ENCODE peak calls at places on chromosomes 16 and 17, in six cellular contexts. R, F, L, N, H and E are unnamed samples. For H3K27me3, the result is how much of the 10 kb centered on the place peaks cover.

GRCh38 chr17:55735784-55736405 is 13.2 kb upstream of the TMEM100 start:
- DNase-seq in L (no peak), H (no peak), N (no peak), R (no peak), F (peak), E (no peak)

GRCh38 chr17:57782642-57783337 is 37.7 kb upstream of the CCDC182 start:
- DNase-seq in F (no peak), R (no peak), L (no peak), N (no peak), H (no peak), E (no peak)

GRCh38 chr17:57375770-57376181 is 119.5 kb downstream of the MSI2 start:
- DNase-seq in F (no peak), H (no peak), R (no peak), L (no peak), N (no peak), E (no peak)

GRCh38 chr17:40540448-40540847 is 24.8 kb downstream of the CCR7 start:
- DNase-seq in F (no peak), N (no peak), R (peak), H (no peak), L (no peak), E (peak)

GRCh38 chr16:10485698-10486382 is 94.6 kb downstream of the EMP2 start:
- DNase-seq in F (no peak), R (no peak), N (no peak), H (no peak), L (no peak), E (no peak)

GRCh38 chr16:64121473-64121872 is 1000.4 kb downstream of the CDH11 start:
- DNase-seq in R (no peak), N (no peak), L (no peak), F (no peak), H (no peak), E (no peak)

GRCh38 chr16:7161886-7162285 is 170.8 kb upstream of the RBFOX1 start:
- DNase-seq in H (no peak), R (no peak), L (no peak), N (no peak), F (no peak), E (no peak)

GRCh38 chr16:74107795-74108610 is 188.6 kb upstream of the PSMD7 start:
- DNase-seq in N (no peak), H (peak), L (no peak), F (no peak), R (no peak), E (no peak)

GRCh38 chr16:52825882-52826281 is 226.8 kb downstream of the CHD9NB start:
- DNase-seq in F (no peak), L (no peak), R (no peak), N (no peak), H (no peak), E (no peak)

GRCh38 chr16:88387941-88388627 is 5.3 kb downstream of the ZNF469 start:
- DNase-seq in H (peak), F (no peak), R (peak), L (no peak), N (no peak), E (no peak)

GRCh38 chr17:17305282-17305801 is 2.2 kb downstream of the NT5M start:
- DNase-seq in R (peak), F (no peak), H (no peak), L (no peak), N (no peak), E (peak)

GRCh38 chr16:26198221-26198620 is 506.5 kb downstream of the HS3ST4 start:
- DNase-seq in L (no peak), F (no peak), H (no peak), R (no peak), N (no peak), E (no peak)

DNA sequence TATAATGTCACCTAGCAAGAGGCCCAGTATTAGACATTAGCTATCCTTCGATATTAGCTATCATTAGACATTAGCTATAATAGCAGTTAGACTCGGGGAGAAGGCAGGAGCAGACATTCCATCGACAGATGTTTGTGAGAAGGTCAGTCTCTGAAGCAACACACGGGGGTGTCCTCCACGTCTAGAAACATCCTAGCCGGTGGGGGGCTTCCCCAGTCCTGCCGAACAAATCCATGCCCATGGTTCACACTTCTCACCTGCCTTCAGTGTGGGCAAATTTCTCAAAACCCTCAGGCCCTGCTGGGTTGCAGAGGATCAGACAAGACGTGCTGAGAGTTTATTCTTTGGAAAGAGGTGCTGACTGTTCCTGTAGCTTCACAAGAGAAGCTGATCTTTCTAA is 151.1 kb downstream of the IRF8 start:
- DNase-seq in F (no peak), H (no peak), N (no peak), L (no peak), R (no peak), E (peak)
- H3K27me3 ChIP-seq in F (under half), H (under half), N (under half), L (under half), R (under half), E (under half)

GRCh38 chr17:31320231-31320630 is 1.2 kb downstream of the EVI2A start:
- DNase-seq in R (no peak), L (no peak), N (no peak), H (no peak), F (no peak), E (no peak)
- H3K4me3 ChIP-seq in R (no peak), L (no peak), N (peak), H (no peak), F (peak), E (peak)

GRCh38 chr16:84769416-84769815 is 50.4 kb upstream of the CRISPLD2 start:
- DNase-seq in H (no peak), R (no peak), F (no peak), N (no peak), L (no peak), E (no peak)

GRCh38 chr16:84765606-84766580 is 53.9 kb upstream of the CRISPLD2 start:
- DNase-seq in R (no peak), N (no peak), L (no peak), F (no peak), H (no peak), E (no peak)

GRCh38 chr16:84766978-84767773 is 52.6 kb upstream of the CRISPLD2 start:
- DNase-seq in F (no peak), N (no peak), L (no peak), H (no peak), R (no peak), E (no peak)

GRCh38 chr16:84768798-84769177 is 51.0 kb upstream of the CRISPLD2 start:
- DNase-seq in F (no peak), R (no peak), N (no peak), H (no peak), L (no peak), E (no peak)

DNA sequence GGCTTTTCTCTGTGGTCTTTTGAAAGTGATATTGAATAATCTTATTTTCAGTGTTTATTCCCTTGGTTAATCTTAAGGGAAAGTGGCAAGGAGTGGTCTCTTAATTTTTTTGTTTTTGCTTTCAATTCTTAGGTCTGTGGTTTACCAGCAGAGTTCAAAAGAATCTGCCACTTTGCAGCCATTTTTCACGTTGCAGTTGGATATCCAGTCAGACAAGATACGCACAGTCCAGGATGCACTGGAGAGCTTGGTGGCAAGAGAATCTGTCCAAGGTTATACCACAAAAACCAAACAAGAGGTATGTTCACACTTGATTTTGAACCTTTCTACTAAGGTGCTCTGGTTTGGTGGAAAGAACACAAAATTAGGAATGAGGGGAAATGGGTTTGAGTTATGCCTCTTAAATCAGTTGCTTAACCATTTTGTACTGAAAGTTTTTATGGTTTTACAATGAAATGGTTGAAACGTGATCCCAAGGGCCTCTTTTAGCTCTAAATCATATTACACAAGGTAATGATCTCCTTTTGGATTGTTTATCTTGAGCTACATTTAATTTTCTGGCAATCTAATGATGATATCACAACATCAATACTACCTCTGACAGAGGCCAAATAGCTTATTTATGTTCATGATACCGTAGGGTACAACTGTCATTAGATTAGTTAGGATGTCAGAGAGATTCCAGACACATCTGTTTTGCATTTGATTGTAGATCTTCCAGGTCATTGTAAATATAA is 51.6 kb upstream of the CRISPLD2 start:
- DNase-seq in H (no peak), L (no peak), F (no peak), N (no peak), R (no peak), E (no peak)
- H3K27ac ChIP-seq in H (no peak), L (no peak), F (no peak), N (no peak), R (no peak), E (no peak)

GRCh38 chr17:48628641-48629410 is 2.7 kb upstream of the HOXB9 start:
- DNase-seq in H (no peak), L (no peak), R (peak), N (no peak), F (no peak), E (no peak)

GRCh38 chr17:48630925-48631692 is 5.0 kb upstream of the HOXB9 start:
- DNase-seq in R (peak), L (no peak), H (no peak), F (no peak), N (no peak), E (no peak)

GRCh38 chr17:48630009-48630924 is 4.1 kb upstream of the HOXB9 start:
- DNase-seq in L (no peak), N (no peak), R (peak), H (no peak), F (no peak), E (no peak)

GRCh38 chr17:48627625-48628510 is 1.7 kb upstream of the HOXB9 start:
- DNase-seq in R (peak), L (no peak), N (no peak), F (no peak), H (no peak), E (no peak)

DNA sequence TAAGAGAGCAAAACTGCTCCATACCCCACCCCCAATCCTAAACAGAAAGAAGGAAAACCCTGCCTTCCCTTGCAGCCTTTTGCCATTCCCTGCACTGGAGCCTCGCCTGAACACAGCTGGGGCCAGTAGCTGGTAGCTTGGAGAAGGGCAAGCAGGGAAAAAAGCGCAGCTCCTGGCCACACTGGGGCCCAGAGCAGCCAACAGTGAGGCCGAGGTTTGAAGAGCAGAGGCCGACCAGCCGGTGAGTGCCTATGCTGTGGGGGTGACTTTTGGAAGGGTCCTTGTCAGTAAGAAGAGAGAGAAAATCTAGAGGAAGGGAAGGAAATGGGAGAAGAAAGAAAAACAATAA is 3.2 kb upstream of the HOXB9 start:
- DNase-seq in F (no peak), H (no peak), N (no peak), R (peak), L (no peak), E (no peak)
- H3K27me3 ChIP-seq in F (half or more), H (under half), N (under half), R (under half), L (half or more), E (half or more)

GRCh38 chr17:2721603-2722002 is 10.0 kb upstream of the CLUH start:
- DNase-seq in F (no peak), R (no peak), N (no peak), H (no peak), L (no peak), E (no peak)
- H3K4me3 ChIP-seq in F (no peak), R (no peak), N (no peak), H (no peak), L (no peak), E (no peak)

GRCh38 chr17:80781851-80782277 is 209.8 kb upstream of the CHMP6 start:
- DNase-seq in H (no peak), F (no peak), N (no peak), L (no peak), R (no peak), E (no peak)

GRCh38 chr17:80781188-80781577 is 210.5 kb upstream of the CHMP6 start:
- DNase-seq in R (no peak), F (no peak), H (no peak), L (no peak), N (no peak), E (peak)

GRCh38 chr17:80779336-80779735 is 212.3 kb upstream of the CHMP6 start:
- DNase-seq in L (no peak), N (no peak), H (no peak), F (no peak), R (no peak), E (no peak)

GRCh38 chr17:80779961-80780380 is 211.7 kb upstream of the CHMP6 start:
- DNase-seq in F (no peak), N (no peak), L (no peak), R (no peak), H (no peak), E (no peak)

GRCh38 chr17:80780381-80781187 is 211.1 kb upstream of the CHMP6 start:
- DNase-seq in L (no peak), F (no peak), N (no peak), H (no peak), R (no peak), E (no peak)
- H3K27ac ChIP-seq in L (peak), F (no peak), N (no peak), H (no peak), R (no peak), E (peak)

GRCh38 chr16:1019234-1019933 is 37.8 kb downstream of the SOX8 start:
- DNase-seq in L (no peak), R (peak), N (no peak), H (peak), F (peak), E (no peak)
- H3K27me3 ChIP-seq in L (under half), R (under half), N (under half), H (under half), F (under half), E (under half)

GRCh38 chr17:47855737-47856136 is 4.8 kb upstream of the SP6 start:
- DNase-seq in H (no peak), N (no peak), F (peak), L (no peak), R (no peak), E (no peak)
- H3K4me3 ChIP-seq in H (no peak), N (no peak), F (no peak), L (no peak), R (no peak), E (no peak)

GRCh38 chr17:64653985-64654355 is 8.1 kb downstream of the SMURF2 start:
- DNase-seq in H (no peak), N (no peak), R (no peak), F (no peak), L (no peak), E (no peak)

GRCh38 chr17:64653325-64653984 is 8.7 kb downstream of the SMURF2 start:
- DNase-seq in N (no peak), R (no peak), F (no peak), H (no peak), L (no peak), E (no peak)

GRCh38 chr17:64655704-64656103 is 6.4 kb downstream of the SMURF2 start:
- DNase-seq in L (no peak), F (no peak), R (no peak), H (no peak), N (no peak), E (no peak)

GRCh38 chr17:64648234-64648633 is 13.9 kb downstream of the SMURF2 start:
- DNase-seq in R (no peak), N (no peak), L (no peak), H (no peak), F (no peak), E (no peak)

GRCh38 chr17:64651889-64652288 is 10.2 kb downstream of the SMURF2 start:
- DNase-seq in H (no peak), R (no peak), N (no peak), L (no peak), F (no peak), E (no peak)
- H3K27ac ChIP-seq in H (no peak), R (no peak), N (no peak), L (no peak), F (no peak), E (no peak)